ENCODE peak calls at places on chromosomes 11 and 22, in eight cellular contexts. F, T, H, M, E, D, I and R are unnamed samples.
A peak's percentile ranks its signal among the peaks of the same experiment; 100 is the strongest.

GRCh38 chr11:132278801-132279574 is 908.6 kb downstream of the NTM start:
- DNase-seq in I (no peak), E (no peak), T (no peak), F (no peak), M (no peak), H (peak; percentile 15), D (peak; percentile 5), R (no peak)

GRCh38 chr11:43948341-43949185 is 6.1 kb downstream of the C11orf96 start:
- DNase-seq in D (no peak), H (no peak), T (no peak), F (no peak), I (no peak), E (no peak), M (no peak), R (no peak)

GRCh38 chr11:46295312-46295995 is 18.0 kb downstream of the CREB3L1 start:
- DNase-seq in M (peak; percentile 93), F (peak; percentile 70), I (peak; percentile 55), H (no peak), D (peak; percentile 64), E (peak; percentile 51), T (peak; percentile 90), R (no peak)

GRCh38 chr11:93645938-93646337 is 15.5 kb upstream of the CEP295 start:
- DNase-seq in D (no peak), E (no peak), M (no peak), T (no peak), I (no peak), H (no peak), F (no peak), R (no peak)

GRCh38 chr11:47672283-47672730 is 29.9 kb upstream of the MTCH2 start:
- DNase-seq in T (peak; percentile 2), I (no peak), D (no peak), E (no peak), F (no peak), H (no peak), M (no peak), R (no peak)

GRCh38 chr11:4740735-4741134 is 29.0 kb downstream of the OR51F1 start:
- DNase-seq in I (no peak), H (no peak), F (no peak), M (no peak), T (no peak), E (no peak), D (no peak), R (no peak)

GRCh38 chr11:32960553-32961164 is 55.0 kb upstream of the DEPDC7 start:
- DNase-seq in E (no peak), H (peak; percentile 27), I (peak; percentile 60), T (no peak), M (peak; percentile 30), F (no peak), D (peak; percentile 28), R (peak; percentile 33)

GRCh38 chr11:60378359-60378758 is at the start of gene MS4A7:
- DNase-seq in E (no peak), F (no peak), D (no peak), T (no peak), H (no peak), I (peak; percentile 98), M (no peak), R (no peak)

GRCh38 chr11:94740083-94740974 is 27.8 kb upstream of the AMOTL1 start:
- DNase-seq in H (no peak), E (peak; percentile 45), F (peak; percentile 53), T (no peak), D (no peak), I (no peak), M (peak; percentile 26), R (no peak)

GRCh38 chr22:41638124-41638523 is 17.0 kb downstream of the XRCC6 start:
- DNase-seq in F (no peak), H (no peak), M (no peak), D (no peak), E (no peak), T (no peak), I (no peak), R (no peak)